ENCODE peak calls at places on chromosomes 13 and 19, in four cellular contexts. M is midbrain, D is uterus, X is GDM1. G is an unnamed sample.

GRCh38 chr13:95915102-95915501 is 138.1 kb downstream of the UGGT2 start:
- DNase-seq in M (no peak), D (no peak), X (no peak), G (no peak)

GRCh38 chr13:38135590-38135989 is 214.1 kb upstream of the UFM1 start:
- DNase-seq in M (no peak), D (no peak), X (no peak), G (no peak)

GRCh38 chr19:29704562-29705558 is 10.2 kb downstream of the C19orf12 start:
- DNase-seq in M (no peak), D (no peak), X (no peak), G (no peak)

GRCh38 chr13:48253849-48254248 is 20.8 kb downstream of the ITM2B start:
- DNase-seq in M (no peak), D (no peak), X (no peak), G (no peak)

GRCh38 chr13:31056650-31057275 is 104.9 kb downstream of the HSPH1 start:
- DNase-seq in M (no peak), D (no peak), X (no peak), G (no peak)

GRCh38 chr13:111371211-111371610 is 50.8 kb downstream of the TEX29 start:
- DNase-seq in M (no peak), D (no peak), X (no peak), G (no peak)

GRCh38 chr19:49020342-49020741 is 3.5 kb upstream of the LHB start:
- DNase-seq in M (no peak), D (no peak), X (no peak), G (no peak)

GRCh38 chr19:49678970-49679831 is 2.1 kb downstream of the PRMT1 start:
- DNase-seq in M (no peak), D (peak), X (no peak), G (no peak)

GRCh38 chr19:40976134-40976533 is 14.9 kb upstream of the CYP2B6 start:
- DNase-seq in M (no peak), D (no peak), X (no peak), G (no peak)

GRCh38 chr13:76473552-76474134 is 412.6 kb downstream of the KCTD12 start:
- DNase-seq in M (peak), D (peak), X (peak), G (peak)

GRCh38 chr13:112097770-112098169 is 30.8 kb downstream of the SOX1 start:
- DNase-seq in M (no peak), D (no peak), X (no peak), G (no peak)

GRCh38 chr19:2575734-2576481 is 100.0 kb downstream of the GADD45B start:
- DNase-seq in M (no peak), D (peak), X (no peak), G (no peak)

G was measured in prostate gland.